ENCODE peak calls at places on chromosomes 2 and 18, in nine cellular contexts. O, I, Y, K, T, R, G, P and S are unnamed samples.

GRCh38 chr2:113105047-113105446 is 22.4 kb upstream of the IL1RN start:
- DNase-seq in I (no peak), G (no peak), T (no peak), R (peak; percentile 47), K (no peak), Y (no peak), P (no peak), O (no peak), S (no peak)

GRCh38 chr2:239467956-239468490 is 67.2 kb upstream of the HDAC4 start:
- DNase-seq in P (no peak), K (no peak), I (no peak), Y (peak; percentile 26), G (no peak), O (no peak), R (no peak), T (no peak), S (no peak)

GRCh38 chr2:201158111-201158929 is 24.6 kb upstream of the CASP10 start:
- DNase-seq in I (no peak), R (peak; percentile 87), P (peak; percentile 81), Y (no peak), K (peak; percentile 24), T (peak; percentile 76), G (peak; percentile 95), O (peak; percentile 85), S (peak; percentile 91)

GRCh38 chr18:68714356-68714706 is 577 bp downstream of the TMX3 start:
- DNase-seq in G (peak; percentile 40), P (no peak), R (no peak), T (peak; percentile 32), O (no peak), Y (no peak), K (no peak), I (no peak), S (peak; percentile 59)

GRCh38 chr2:48946444-48947048 is 191.0 kb upstream of the LHCGR start:
- DNase-seq in G (peak; percentile 68), O (peak; percentile 6), Y (no peak), K (peak; percentile 1), R (peak; percentile 74), I (no peak), P (peak; percentile 36), T (peak; percentile 68), S (peak; percentile 83)

GRCh38 chr2:240957656-240958365 is 40.6 kb upstream of the SNED1 start:
- DNase-seq in I (no peak), R (no peak), K (no peak), T (no peak), G (no peak), Y (no peak), O (no peak), P (no peak), S (no peak)

GRCh38 chr18:48300463-48300961 is 108.7 kb downstream of the ZBTB7C start:
- DNase-seq in R (peak; percentile 18), T (no peak), Y (no peak), I (peak; percentile 23), K (no peak), O (peak; percentile 32), G (peak; percentile 88), P (peak; percentile 50), S (peak; percentile 72)

GRCh38 chr2:3706892-3707291 is 3.5 kb downstream of the DCDC2C start:
- DNase-seq in K (no peak), Y (no peak), R (no peak), G (no peak), P (no peak), O (no peak), T (no peak), I (no peak), S (no peak)

GRCh38 chr2:88838165-88838635 is 146.7 kb downstream of the RPIA start:
- DNase-seq in R (no peak), G (no peak), K (no peak), O (no peak), T (peak; percentile 59), Y (no peak), P (no peak), I (no peak), S (peak; percentile 88)